ENCODE peak calls at places on chromosomes 11 and 22, in nine cellular contexts. U, N, K, G, Q, J, I, E and A are unnamed samples. For H3K27me3, the result is how much of the 10 kb centered on the place peaks cover.

GRCh38 chr11:112016765-112017356 is 8.3 kb upstream of the DLAT start:
- DNase-seq in U (peak), N (no peak), K (no peak), G (no peak), Q (no peak), J (no peak), I (no peak), E (peak), A (no peak)

GRCh38 chr11:34869425-34869824 is 46.8 kb downstream of the APIP start:
- DNase-seq in U (peak), N (no peak), K (no peak), G (no peak), Q (no peak), J (no peak), I (no peak), E (no peak), A (no peak)

GRCh38 chr22:21815958-21816357 is 51.5 kb downstream of the MAPK1 start:
- DNase-seq in U (peak), N (no peak), K (no peak), G (no peak), Q (no peak), J (no peak), I (no peak), E (no peak), A (no peak)

GRCh38 chr11:13384837-13385417 is 78.1 kb downstream of the BTBD10 start:
- DNase-seq in U (peak), N (peak), K (no peak), G (no peak), Q (no peak), J (peak), I (no peak), E (peak), A (no peak)

GRCh38 chr11:65423516-65424199 is 1.1 kb downstream of the NEAT1 start:
- DNase-seq in U (no peak), N (no peak), K (peak), G (no peak), Q (peak), J (peak), I (no peak), E (peak), A (no peak)

GRCh38 chr11:83545911-83546310 is 259.7 kb upstream of the CCDC90B start:
- DNase-seq in U (peak), N (no peak), K (no peak), G (no peak), Q (no peak), J (peak), I (no peak), E (no peak), A (no peak)

GRCh38 chr11:76790251-76790650 is 7.1 kb downstream of the TSKU start:
- DNase-seq in U (no peak), N (no peak), K (no peak), G (no peak), Q (peak), J (no peak), I (no peak), E (no peak), A (no peak)

GRCh38 chr22:20857247-20857643 is 1.4 kb downstream of the PI4KA start:
- DNase-seq in U (no peak), N (no peak), K (no peak), G (no peak), Q (no peak), J (no peak), I (no peak), E (no peak), A (no peak)

GRCh38 chr11:47179655-47179991 is 2.9 kb upstream of the ARFGAP2 start:
- DNase-seq in U (peak), N (no peak), K (peak), G (no peak), Q (no peak), J (no peak), I (no peak), E (peak), A (peak)

GRCh38 chr11:109697140-109697843 is 275.3 kb downstream of the C11orf87 start:
- DNase-seq in U (peak), N (peak), K (no peak), G (no peak), Q (no peak), J (no peak), I (peak), E (peak), A (no peak)

DNA sequence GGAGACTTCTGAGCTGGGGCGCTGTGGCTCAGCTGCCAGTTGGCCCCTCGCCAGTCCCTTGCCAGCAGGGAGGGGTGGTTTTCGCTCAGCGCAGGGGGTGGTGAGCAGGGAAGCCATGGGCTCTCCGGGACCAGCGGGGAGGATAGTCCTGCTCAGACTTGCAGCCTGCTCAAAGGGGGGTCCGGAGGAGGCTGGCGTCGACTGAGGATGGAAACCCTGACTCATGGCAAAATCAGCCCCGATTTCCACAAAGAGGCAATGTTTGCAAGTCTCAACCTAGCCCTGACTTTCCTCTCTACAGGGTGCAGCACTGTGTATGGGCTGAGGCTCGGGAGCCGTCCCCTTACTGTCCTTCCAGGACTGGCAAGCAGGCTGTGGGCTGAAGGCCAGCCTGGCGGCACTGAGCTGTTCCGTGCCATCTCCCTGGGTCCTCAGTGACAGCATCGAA is 35.1 kb downstream of the FBLN1 start:
- DNase-seq in U (peak), N (no peak), K (no peak), G (no peak), Q (no peak), J (peak), I (no peak), E (peak), A (peak)
- TF ChIP-seq CTCF in U (no peak), N (no peak), K (no peak), G (no peak), Q (no peak), J (no peak), I (no peak), E (no peak), A (no peak)

GRCh38 chr11:123460006-123460700 is 30.1 kb downstream of the GRAMD1B start:
- DNase-seq in U (no peak), N (no peak), K (no peak), G (no peak), Q (no peak), J (no peak), I (no peak), E (no peak), A (no peak)

GRCh38 chr11:123458501-123458900 is 28.4 kb downstream of the GRAMD1B start:
- DNase-seq in U (no peak), N (no peak), K (no peak), G (no peak), Q (no peak), J (no peak), I (no peak), E (no peak), A (no peak)

GRCh38 chr11:123454060-123454651 is 24.1 kb downstream of the GRAMD1B start:
- DNase-seq in U (no peak), N (no peak), K (no peak), G (no peak), Q (no peak), J (no peak), I (no peak), E (peak), A (no peak)

GRCh38 chr11:123454796-123455195 is 24.7 kb downstream of the GRAMD1B start:
- DNase-seq in U (no peak), N (no peak), K (no peak), G (no peak), Q (no peak), J (no peak), I (no peak), E (no peak), A (no peak)

DNA sequence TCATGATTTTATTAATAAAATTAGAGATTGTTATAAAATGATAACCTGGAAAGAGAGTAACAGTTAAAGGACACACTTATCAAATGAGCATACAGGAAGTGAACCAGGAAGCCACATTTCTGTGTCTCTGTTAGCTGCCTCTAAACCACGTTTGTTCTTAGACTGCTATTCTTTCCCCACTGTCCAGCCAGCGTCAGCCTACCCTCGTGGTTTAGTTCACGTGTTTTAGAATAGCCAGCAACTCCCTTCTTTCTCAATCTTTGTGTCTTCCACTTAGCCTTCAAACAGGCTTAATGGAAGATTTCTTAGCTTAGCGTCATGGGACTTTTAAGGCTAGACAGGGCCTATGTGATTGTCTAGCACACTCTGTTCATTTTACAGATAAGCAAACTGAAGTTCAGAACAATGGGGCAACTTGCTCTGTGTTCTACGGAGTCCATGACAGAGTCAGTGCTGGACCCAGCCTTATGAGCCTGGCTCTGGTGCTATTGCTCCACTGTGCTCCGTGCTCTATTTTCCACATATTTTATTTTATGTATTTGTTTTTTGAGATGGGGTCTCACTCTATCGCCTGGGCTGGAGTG is 27.2 kb downstream of the GRAMD1B start:
- DNase-seq in U (no peak), N (no peak), K (peak), G (no peak), Q (no peak), J (peak), I (no peak), E (no peak), A (no peak)
- H3K27ac ChIP-seq in U (no peak), N (no peak), K (no peak), G (peak), Q (no peak), J (no peak), I (peak), E (no peak), A (no peak)

GRCh38 chr11:122979103-122979814 is 2.4 kb downstream of the BSX start:
- DNase-seq in U (no peak), N (no peak), K (no peak), G (no peak), Q (no peak), J (no peak), I (peak), E (no peak), A (no peak)
- H3K27me3 ChIP-seq in U (half or more), N (half or more), K (half or more), G (half or more), Q (under half), J (under half), I (under half), E (half or more), A (under half)

GRCh38 chr11:45267660-45268340 is 18.3 kb downstream of the SYT13 start:
- DNase-seq in U (no peak), N (no peak), K (no peak), G (no peak), Q (no peak), J (no peak), I (no peak), E (no peak), A (no peak)

GRCh38 chr11:45269678-45270077 is 16.5 kb downstream of the SYT13 start:
- DNase-seq in U (no peak), N (no peak), K (no peak), G (no peak), Q (no peak), J (no peak), I (no peak), E (no peak), A (no peak)

GRCh38 chr11:45265963-45266692 is 20.0 kb downstream of the SYT13 start:
- DNase-seq in U (no peak), N (no peak), K (no peak), G (no peak), Q (no peak), J (no peak), I (no peak), E (no peak), A (no peak)

GRCh38 chr11:45264839-45265515 is 21.2 kb downstream of the SYT13 start:
- DNase-seq in U (peak), N (no peak), K (no peak), G (no peak), Q (no peak), J (no peak), I (no peak), E (peak), A (no peak)

DNA sequence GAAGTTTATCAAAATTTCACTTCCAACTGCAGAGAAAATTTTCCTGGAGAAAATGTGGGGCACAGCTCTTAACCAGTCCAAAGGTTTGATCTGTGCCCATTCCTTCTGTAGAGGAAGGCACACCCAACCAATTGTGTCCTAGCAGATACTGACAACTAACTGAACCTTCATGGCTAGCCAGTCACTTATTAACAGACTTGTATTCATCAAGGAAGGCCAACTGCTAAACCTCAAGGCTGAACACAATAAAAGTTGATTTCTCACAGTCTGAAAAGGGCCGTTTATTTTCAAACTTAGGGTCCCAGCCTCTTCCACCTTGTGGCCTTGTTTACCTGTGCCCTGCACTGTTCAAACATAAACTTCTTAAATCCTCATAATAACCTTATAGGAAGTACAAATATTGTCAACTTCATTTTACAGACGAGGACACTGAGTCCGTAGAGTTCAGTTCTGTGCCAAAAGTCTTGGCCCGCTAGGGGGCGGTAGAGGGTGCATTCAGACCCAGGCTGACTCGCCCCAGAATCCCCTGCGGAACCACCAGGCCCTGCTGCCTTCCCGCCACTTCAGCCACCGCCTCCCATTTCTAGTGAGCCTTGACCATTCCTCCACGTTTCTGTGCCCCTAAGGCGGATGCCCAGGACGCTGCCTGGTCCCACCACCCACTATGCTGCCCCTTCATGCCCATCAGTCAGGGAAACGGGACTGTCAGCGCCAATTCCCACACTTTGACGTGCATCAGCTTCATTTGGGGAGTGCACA is 19.3 kb downstream of the SYT13 start:
- DNase-seq in U (peak), N (no peak), K (no peak), G (no peak), Q (no peak), J (no peak), I (no peak), E (no peak), A (no peak)
- TF ChIP-seq CTCF in U (peak), N (peak), K (no peak), G (no peak), Q (no peak), J (no peak), I (no peak), E (peak), A (no peak)

DNA sequence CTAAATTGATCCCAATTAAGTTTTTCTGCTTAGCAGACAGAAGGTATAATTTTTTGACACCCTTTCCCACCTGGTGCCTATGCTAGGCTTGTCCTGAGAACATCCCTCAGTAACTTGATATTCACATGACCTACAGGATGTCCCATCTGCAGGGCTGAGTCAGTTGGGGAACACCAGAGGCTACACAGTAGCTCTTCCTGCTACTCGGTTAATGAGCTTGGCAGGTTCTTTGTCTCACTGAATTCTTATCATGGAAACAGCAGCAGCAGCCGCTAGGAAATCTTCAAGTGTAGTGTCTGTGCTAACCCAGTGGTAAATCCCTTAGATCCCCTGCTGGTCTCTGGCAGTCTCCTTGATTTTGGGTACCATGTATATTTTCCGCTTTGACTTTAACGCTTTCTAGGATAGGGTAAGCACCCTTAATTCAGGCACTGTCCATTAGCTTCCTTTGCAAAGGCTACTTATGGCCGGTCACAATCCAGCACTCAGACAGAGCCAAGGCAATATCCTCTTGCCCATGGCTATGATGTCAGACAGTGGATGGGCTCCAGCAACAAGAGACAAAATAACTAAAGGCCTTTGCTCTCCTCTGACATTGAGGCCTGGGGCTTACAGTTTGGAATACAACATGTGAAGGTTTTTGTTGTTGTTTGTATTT is 8.5 kb downstream of the MRPL16 start:
- DNase-seq in U (peak), N (no peak), K (peak), G (no peak), Q (no peak), J (peak), I (no peak), E (peak), A (no peak)
- H3K27ac ChIP-seq in U (no peak), N (no peak), K (peak), G (peak), Q (no peak), J (peak), I (no peak), E (no peak), A (peak)

DNA sequence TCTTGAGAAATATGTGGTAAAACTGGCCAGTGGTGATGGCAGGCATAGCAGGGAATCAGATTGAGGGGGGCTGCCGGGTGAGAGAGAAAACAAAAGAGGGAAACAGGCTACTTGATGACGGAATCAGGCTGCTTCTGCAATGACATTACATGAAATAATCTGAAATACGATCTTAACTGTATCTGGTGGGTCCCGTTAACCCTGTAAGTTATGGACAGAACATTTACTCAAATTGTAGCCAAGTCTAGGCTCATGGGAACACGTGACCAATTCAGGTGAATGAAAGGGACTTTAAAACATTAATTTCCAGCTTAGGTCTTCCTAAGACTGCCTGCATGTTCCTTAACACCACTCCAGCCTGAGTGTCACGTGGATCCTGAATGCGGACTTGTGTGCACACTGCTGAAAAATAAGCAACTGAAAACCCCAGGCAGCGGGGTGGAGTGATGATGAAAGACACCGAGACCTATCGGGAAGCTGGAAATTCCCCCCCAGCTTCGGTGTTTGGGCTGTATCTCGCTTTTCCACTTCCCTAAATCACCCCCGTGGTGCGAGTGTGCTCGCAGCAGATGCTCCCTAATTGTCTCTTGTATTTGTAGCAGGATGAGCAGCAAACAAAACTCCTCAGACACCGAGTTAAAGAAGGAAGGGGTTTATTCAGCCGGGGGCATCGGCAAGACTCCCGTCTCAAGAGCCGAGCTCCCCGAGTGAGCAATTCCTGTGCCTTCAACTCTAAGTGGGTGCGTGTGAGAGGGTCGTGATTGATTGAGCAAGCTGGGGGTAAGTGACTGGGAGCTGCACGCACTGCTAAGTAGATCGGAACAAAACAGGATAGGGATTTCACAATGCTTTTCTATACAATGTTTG is 145.0 kb upstream of the GRK3 start:
- DNase-seq in U (no peak), N (no peak), K (peak), G (no peak), Q (no peak), J (no peak), I (no peak), E (peak), A (no peak)
- H3K27me3 ChIP-seq in U (under half), N (under half), K (under half), G (under half), Q (under half), J (under half), I (under half), E (half or more), A (half or more)

DNA sequence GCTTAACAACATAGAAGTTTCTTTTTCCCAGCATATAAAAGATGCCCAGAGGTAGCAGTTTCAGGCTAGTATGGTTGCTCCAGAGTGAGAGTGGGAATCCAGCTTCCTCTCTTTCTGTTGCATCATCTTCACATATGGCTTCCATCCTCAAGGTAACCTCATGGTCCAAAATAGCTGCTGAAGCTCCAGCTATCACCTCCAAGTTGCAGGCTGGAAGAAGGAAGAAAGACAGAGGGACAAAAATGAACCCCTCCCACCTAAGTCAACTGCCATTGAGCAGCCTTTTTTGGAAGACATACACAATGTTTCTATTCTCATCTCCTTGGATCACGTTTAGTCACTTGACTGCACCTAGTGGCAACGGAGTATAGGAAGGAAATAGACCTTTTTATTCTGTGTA is 5.3 kb downstream of the CSF2RB start:
- DNase-seq in U (no peak), N (no peak), K (no peak), G (no peak), Q (no peak), J (no peak), I (no peak), E (no peak), A (no peak)
- TF ChIP-seq CTCF in U (no peak), N (no peak), K (no peak), G (no peak), Q (no peak), J (no peak), I (no peak), E (no peak), A (no peak)

GRCh38 chr11:72238492-72239295 is 5.3 kb downstream of the PHOX2A start:
- DNase-seq in U (no peak), N (no peak), K (peak), G (no peak), Q (peak), J (no peak), I (no peak), E (no peak), A (no peak)
- H3K27ac ChIP-seq in U (no peak), N (no peak), K (peak), G (no peak), Q (no peak), J (no peak), I (no peak), E (no peak), A (no peak)